ENCODE peak calls at places on chromosomes 12 and 14, in eight cellular contexts. N is mammary epithelial cell, G is GM13977, Q is brain pericyte, I is ACHN, P is kidney tubule cell, K is BJ, T is tibial nerve. O is an unnamed sample.

GRCh38 chr14:105532735-105533141 is 6.4 kb downstream of the TMEM121 start:
- DNase-seq in I (no peak), P (no peak), G (peak), K (no peak), T (no peak), N (no peak), Q (no peak), O (no peak)

GRCh38 chr14:54947230-54947629 is 44.6 kb upstream of the GCH1 start:
- DNase-seq in Q (no peak), K (no peak), I (no peak), T (no peak), G (no peak), N (no peak), P (no peak), O (no peak)

GRCh38 chr14:23547924-23548323 is 3.6 kb downstream of the ZFHX2 start:
- DNase-seq in N (no peak), G (no peak), K (no peak), P (no peak), T (no peak), Q (no peak), I (no peak), O (no peak)

GRCh38 chr12:104454997-104455396 is 1.8 kb upstream of the CHST11 start:
- DNase-seq in Q (no peak), N (peak), T (no peak), I (peak), P (peak), G (no peak), K (no peak), O (no peak)

GRCh38 chr12:120254809-120255208 is 10.7 kb downstream of the PXN start:
- DNase-seq in T (no peak), G (no peak), P (no peak), Q (no peak), K (no peak), I (no peak), N (no peak), O (no peak)

GRCh38 chr12:62005615-62006014 is 254.6 kb upstream of the USP15 start:
- DNase-seq in K (no peak), P (no peak), G (no peak), T (no peak), N (no peak), Q (no peak), I (no peak), O (no peak)

GRCh38 chr12:66352197-66352596 is 49.9 kb downstream of the HELB start:
- DNase-seq in G (no peak), I (peak), K (no peak), Q (no peak), T (no peak), P (peak), N (no peak), O (no peak)

GRCh38 chr12:123398177-123398916 is 14.4 kb downstream of the KMT5A start:
- DNase-seq in G (no peak), I (no peak), N (no peak), K (peak), Q (peak), T (peak), P (peak), O (no peak)

GRCh38 chr12:81224626-81225025 is 146.7 kb downstream of the ACSS3 start:
- DNase-seq in T (no peak), I (peak), G (no peak), P (peak), Q (no peak), K (no peak), N (peak), O (no peak)

GRCh38 chr12:52648012-52648550 is 3.9 kb downstream of the KRT2 start:
- DNase-seq in N (no peak), Q (no peak), G (no peak), K (no peak), T (no peak), I (no peak), P (no peak), O (no peak)

GRCh38 chr12:50505945-50506344 is 1.2 kb downstream of the DIP2B start:
- DNase-seq in G (peak), T (peak), P (peak), I (peak), K (no peak), Q (no peak), N (peak), O (no peak)

GRCh38 chr14:32513571-32514009 is 184.5 kb downstream of the AKAP6 start:
- DNase-seq in N (peak), G (no peak), T (no peak), Q (no peak), I (peak), K (no peak), P (peak), O (no peak)

GRCh38 chr12:51910168-51910567 is 2.9 kb downstream of the ACVRL1 start:
- DNase-seq in P (no peak), N (no peak), K (no peak), T (no peak), G (no peak), Q (no peak), I (no peak), O (peak)

GRCh38 chr14:76752744-76753143 is 8.5 kb upstream of the VASH1 start:
- DNase-seq in K (no peak), I (no peak), G (no peak), P (no peak), T (no peak), Q (no peak), N (no peak), O (no peak)

GRCh38 chr14:92173668-92174067 is 51.9 kb downstream of the CPSF2 start:
- DNase-seq in K (no peak), Q (no peak), T (no peak), P (peak), G (no peak), I (no peak), N (no peak), O (no peak)

GRCh38 chr12:32322354-32322753 is 77.0 kb upstream of the FGD4 start:
- DNase-seq in I (no peak), P (no peak), T (no peak), N (no peak), Q (no peak), K (no peak), G (no peak), O (no peak)

GRCh38 chr14:76942288-76942778 is 86.2 kb downstream of the IRF2BPL start:
- DNase-seq in N (no peak), I (no peak), Q (no peak), G (peak), K (no peak), T (no peak), P (no peak), O (no peak)

GRCh38 chr14:29671034-29671433 is 256.6 kb downstream of the PRKD1 start:
- DNase-seq in G (no peak), Q (no peak), P (no peak), K (peak), T (no peak), I (no peak), N (no peak), O (no peak)

GRCh38 chr14:64502476-64503183 is 1.0 kb downstream of the ZBTB25 start:
- DNase-seq in G (no peak), P (peak), N (peak), K (no peak), I (peak), Q (no peak), T (no peak), O (no peak)

GRCh38 chr14:88168498-88169165 is 154.4 kb downstream of the KCNK10 start:
- DNase-seq in G (peak), I (peak), Q (no peak), N (peak), P (peak), T (no peak), K (no peak), O (no peak)

GRCh38 chr12:77888611-77889010 is 57.9 kb downstream of the NAV3 start:
- DNase-seq in G (no peak), P (peak), T (no peak), Q (no peak), K (no peak), N (peak), I (peak), O (no peak)

GRCh38 chr12:39755475-39755874 is 135.9 kb upstream of the ABCD2 start:
- DNase-seq in K (no peak), Q (no peak), P (no peak), T (no peak), N (no peak), G (no peak), I (no peak), O (no peak)

GRCh38 chr14:91417134-91417982 is at the start of gene CCDC88C:
- DNase-seq in N (no peak), G (peak), Q (no peak), I (peak), K (no peak), T (no peak), P (peak), O (peak)

GRCh38 chr14:68627868-68628604 is 164.8 kb downstream of the ZFP36L1 start:
- DNase-seq in K (no peak), I (no peak), Q (no peak), P (peak), N (peak), T (no peak), G (no peak), O (peak)

GRCh38 chr12:75259170-75259569 is 49.5 kb upstream of the KCNC2 start:
- DNase-seq in N (no peak), T (no peak), K (no peak), I (no peak), P (no peak), G (no peak), Q (no peak), O (no peak)

GRCh38 chr12:27198036-27198435 is 46.0 kb upstream of the STK38L start:
- DNase-seq in I (no peak), K (no peak), P (no peak), G (no peak), Q (no peak), N (no peak), T (no peak), O (no peak)

GRCh38 chr14:21192875-21193535 is 37.1 kb upstream of the OR5AU1 start:
- DNase-seq in I (no peak), G (no peak), N (no peak), Q (no peak), T (no peak), K (no peak), P (no peak), O (no peak)

GRCh38 chr14:34098045-34098984 is 147.4 kb upstream of the EGLN3 start:
- DNase-seq in P (peak), G (no peak), I (peak), N (peak), K (no peak), T (peak), Q (no peak), O (no peak)

GRCh38 chr12:115035536-115036107 is 351.6 kb upstream of the TBX3 start:
- DNase-seq in Q (no peak), T (no peak), K (no peak), G (no peak), I (no peak), P (no peak), N (no peak), O (no peak)

GRCh38 chr12:9730011-9730410 is 2.9 kb downstream of the CLECL1 start:
- DNase-seq in K (no peak), G (no peak), N (no peak), Q (no peak), I (no peak), T (no peak), P (no peak), O (no peak)

GRCh38 chr12:13211191-13211858 is 14.8 kb downstream of the EMP1 start:
- DNase-seq in I (no peak), N (no peak), K (no peak), G (no peak), T (no peak), P (no peak), Q (no peak), O (no peak)

GRCh38 chr14:95533391-95533821 is 1.4 kb upstream of the GLRX5 start:
- DNase-seq in K (no peak), T (no peak), G (no peak), N (no peak), I (no peak), Q (no peak), P (peak), O (peak)

GRCh38 chr14:32211068-32211404 is 8.0 kb upstream of the RNU6-8 start:
- DNase-seq in Q (no peak), N (no peak), T (no peak), P (no peak), I (no peak), G (no peak), K (no peak), O (no peak)

GRCh38 chr12:15688202-15688736 is 100.9 kb downstream of the EPS8 start:
- DNase-seq in Q (peak), P (no peak), G (no peak), N (no peak), T (peak), I (peak), K (no peak), O (no peak)

GRCh38 chr12:53476769-53477209 is 22.5 kb downstream of the MAP3K12 start:
- DNase-seq in K (no peak), Q (no peak), N (no peak), G (no peak), I (peak), T (no peak), P (no peak), O (no peak)